ENCODE peak calls at places on chromosomes 13 and 19, in six cellular contexts. B is Karpas-422, L is IMR-90, W is endodermal cell, Z is HL-60, O is neuronal stem cell. C is an unnamed sample.

GRCh38 chr19:44093931-44094765 is at the start of gene ZNF224:
- DNase-seq in B (peak), O (peak), Z (peak), W (peak), L (peak), C (peak)

GRCh38 chr13:67557642-67558241 is 327.6 kb upstream of the PCDH9 start:
- DNase-seq in O (no peak), W (no peak), L (no peak), Z (no peak), B (peak), C (no peak)

GRCh38 chr13:27918041-27918917 is 1.5 kb upstream of the PDX1 start:
- DNase-seq in L (no peak), O (peak), W (peak), Z (no peak), B (no peak), C (no peak)

GRCh38 chr19:36417752-36418286 is 625 bp downstream of the ZFP82 start:
- DNase-seq in W (peak), L (no peak), Z (no peak), B (peak), O (no peak), C (no peak)

GRCh38 chr13:101529419-101529818 is 76.9 kb downstream of the ITGBL1 start:
- DNase-seq in O (no peak), W (no peak), Z (no peak), L (peak), B (no peak), C (no peak)

GRCh38 chr19:21604351-21604926 is 99.0 kb downstream of the ZNF429 start:
- DNase-seq in W (peak), Z (no peak), L (peak), O (no peak), B (peak), C (no peak)

GRCh38 chr13:51856027-51856736 is 5.6 kb upstream of the CCDC70 start:
- DNase-seq in W (no peak), L (no peak), B (no peak), Z (no peak), O (no peak), C (no peak)

GRCh38 chr19:10979950-10980349 is 19.1 kb downstream of the SMARCA4 start:
- DNase-seq in L (no peak), Z (peak), B (no peak), O (no peak), W (no peak), C (no peak)

GRCh38 chr19:10866495-10866894 is 4.9 kb upstream of the CARM1 start:
- DNase-seq in Z (no peak), O (no peak), B (no peak), L (no peak), W (no peak), C (no peak)

GRCh38 chr19:50823389-50824042 is at the start of gene KLK1:
- DNase-seq in W (no peak), O (no peak), B (no peak), Z (no peak), L (no peak), C (no peak)

GRCh38 chr13:108932206-108932605 is 302.8 kb downstream of the MYO16 start:
- DNase-seq in L (no peak), W (no peak), Z (peak), O (no peak), B (no peak), C (no peak)

GRCh38 chr13:95083758-95084157 is 217.5 kb downstream of the ABCC4 start:
- DNase-seq in W (no peak), L (peak), B (no peak), Z (no peak), O (no peak), C (no peak)

GRCh38 chr19:1079566-1080111 is 12.7 kb downstream of the ARHGAP45 start:
- DNase-seq in O (no peak), B (no peak), Z (no peak), W (no peak), L (no peak), C (no peak)

GRCh38 chr19:54209748-54210494 is 9.3 kb downstream of the RPS9 start:
- DNase-seq in Z (peak), O (no peak), W (no peak), L (peak), B (peak), C (no peak)

GRCh38 chr13:114151031-114151430 is 18.6 kb upstream of the RASA3 start:
- DNase-seq in W (no peak), L (no peak), O (no peak), Z (peak), B (no peak), C (no peak)

GRCh38 chr13:32581177-32581786 is 5.0 kb upstream of the PDS5B start:
- DNase-seq in Z (no peak), O (no peak), W (no peak), L (peak), B (peak), C (no peak)

GRCh38 chr19:289651-290538 is 1.3 kb downstream of the PLPP2 start:
- DNase-seq in Z (no peak), W (peak), B (no peak), O (no peak), L (peak), C (no peak)

GRCh38 chr13:89457977-89458376 is 1786.8 kb downstream of the SLITRK5 start:
- DNase-seq in L (peak), O (no peak), W (no peak), B (no peak), Z (no peak), C (no peak)

GRCh38 chr13:60755380-60756163 is 358.6 kb downstream of the TDRD3 start:
- DNase-seq in L (no peak), O (no peak), B (no peak), W (peak), Z (no peak), C (peak)

GRCh38 chr13:20416223-20416622 is 109.4 kb downstream of the CRYL1 start:
- DNase-seq in W (no peak), B (no peak), L (no peak), O (no peak), Z (no peak), C (no peak)

GRCh38 chr19:5492281-5492812 is 37.1 kb downstream of the ZNRF4 start:
- DNase-seq in O (no peak), W (no peak), Z (no peak), L (no peak), B (no peak), C (no peak)
- H3K4me3 ChIP-seq in O (no peak), W (no peak), Z (no peak), L (no peak), B (no peak), C (no peak)

GRCh38 chr19:40396886-40397567 is 7.0 kb upstream of the HIPK4 start:
- DNase-seq in O (no peak), Z (no peak), B (no peak), L (no peak), W (no peak), C (no peak)

GRCh38 chr19:40395956-40396355 is 6.0 kb upstream of the HIPK4 start:
- DNase-seq in Z (no peak), B (no peak), L (no peak), O (no peak), W (no peak), C (no peak)

GRCh38 chr19:40393894-40394815 is 4.2 kb upstream of the HIPK4 start:
- DNase-seq in O (no peak), W (no peak), L (no peak), Z (no peak), B (no peak), C (no peak)

GRCh38 chr19:40392894-40393517 is 3.0 kb upstream of the HIPK4 start:
- DNase-seq in L (no peak), O (no peak), B (peak), W (no peak), Z (no peak), C (no peak)

GRCh38 chr19:40394816-40395210 is 4.8 kb upstream of the HIPK4 start:
- DNase-seq in Z (no peak), W (no peak), L (no peak), O (no peak), B (no peak), C (no peak)
- H3K27ac ChIP-seq in Z (no peak), W (no peak), L (no peak), O (no peak), B (no peak), C (no peak)

GRCh38 chr19:46898731-46899130 is 37.9 kb downstream of the ARHGAP35 start:
- DNase-seq in W (peak), L (peak), Z (no peak), O (no peak), B (no peak), C (no peak)
- H3K4me3 ChIP-seq in W (no peak), L (no peak), Z (no peak), O (no peak), B (no peak), C (no peak)

DNA sequence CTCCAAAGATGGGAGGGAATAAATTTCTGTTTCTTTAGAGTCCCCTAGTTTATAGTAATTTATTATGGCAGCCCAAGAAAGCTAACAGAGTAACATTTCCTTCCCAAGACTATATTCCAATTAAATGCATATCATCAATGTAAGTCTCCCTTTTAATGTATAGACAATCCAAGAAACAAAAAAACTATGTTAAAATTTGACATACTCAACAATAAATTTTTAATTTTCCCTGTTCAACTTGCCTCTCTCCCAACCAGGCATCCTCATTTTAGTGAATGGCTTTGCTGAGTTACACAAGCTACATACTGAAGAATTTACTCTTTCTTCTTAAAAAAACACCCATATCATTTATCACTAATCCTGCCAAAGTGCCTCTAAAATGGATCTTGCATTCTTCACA is 1357.7 kb downstream of the PCDH9 start:
- DNase-seq in L (no peak), W (no peak), B (no peak), O (no peak), Z (no peak), C (no peak)
- H3K27ac ChIP-seq in L (no peak), W (no peak), B (no peak), O (no peak), Z (no peak), C (no peak)

C was measured in iPS DF 6.9.